ENCODE peak calls at places on chromosomes 16 and 17, in seven cellular contexts. X is HCT116, U is HL-60, W is GM23338, V is GM12878, R is K562, E is SK-N-SH. P is an unnamed sample.

GRCh38 chr17:28008526-28008925 is 34.0 kb upstream of the NLK start:
- DNase-seq in U (peak; percentile 23), E (no peak), R (peak; percentile 59), W (peak; percentile 91), V (no peak), X (peak; percentile 8), P (no peak)

GRCh38 chr16:66198641-66199040 is 167.8 kb upstream of the CDH5 start:
- DNase-seq in W (no peak), X (no peak), E (no peak), R (no peak), V (no peak), U (no peak), P (no peak)

GRCh38 chr17:42155614-42156045 is 841 bp upstream of the RAB5C start:
- DNase-seq in U (no peak), R (no peak), W (peak; percentile 63), E (no peak), V (no peak), X (no peak), P (no peak)

GRCh38 chr16:30401768-30402425 is 5.5 kb upstream of the ZNF771 start:
- DNase-seq in E (no peak), V (no peak), U (no peak), R (no peak), W (no peak), X (no peak), P (no peak)

GRCh38 chr17:50687200-50688066 is 20.3 kb downstream of the ANKRD40 start:
- DNase-seq in W (peak; percentile 56), X (no peak), V (no peak), U (no peak), E (peak; percentile 51), R (no peak), P (no peak)

GRCh38 chr16:24645739-24646645 is 83.5 kb upstream of the TNRC6A start:
- DNase-seq in W (no peak), X (peak; percentile 91), U (no peak), E (no peak), V (no peak), R (no peak), P (peak; percentile 98)

GRCh38 chr17:10151667-10152496 is 46.5 kb downstream of the GAS7 start:
- DNase-seq in W (no peak), E (no peak), V (no peak), X (no peak), U (peak; percentile 52), R (no peak), P (no peak)

GRCh38 chr17:29162909-29163341 is 17.3 kb downstream of the MYO18A start:
- DNase-seq in R (peak; percentile 93), V (no peak), X (no peak), W (no peak), E (no peak), U (no peak), P (no peak)

GRCh38 chr17:50560931-50561750 is 626 bp downstream of the CACNA1G start:
- DNase-seq in E (peak; percentile 66), U (no peak), V (no peak), W (peak; percentile 55), R (no peak), X (no peak), P (no peak)

GRCh38 chr17:80822700-80823410 is 168.8 kb upstream of the CHMP6 start:
- DNase-seq in W (no peak), V (no peak), E (no peak), R (no peak), U (peak; percentile 47), X (no peak), P (no peak)

GRCh38 chr16:83995756-83996155 is 27.7 kb downstream of the NECAB2 start:
- DNase-seq in U (no peak), W (peak; percentile 88), R (peak; percentile 73), V (no peak), E (no peak), X (peak; percentile 18), P (no peak)

GRCh38 chr17:41618341-41619161 is 5.8 kb downstream of the KRT17 start:
- DNase-seq in V (no peak), X (no peak), E (no peak), U (no peak), R (no peak), W (no peak), P (no peak)

GRCh38 chr17:42407289-42407836 is 15.7 kb downstream of the CAVIN1 start:
- DNase-seq in E (peak; percentile 86), X (no peak), R (peak; percentile 56), W (peak; percentile 91), U (no peak), V (no peak), P (no peak)

GRCh38 chr16:60346256-60346655 is 1612.1 kb upstream of the GOT2 start:
- DNase-seq in W (no peak), R (no peak), V (no peak), U (no peak), X (no peak), E (no peak), P (no peak)

GRCh38 chr17:19712436-19713004 is 3.9 kb downstream of the SLC47A2 start:
- DNase-seq in E (no peak), X (no peak), V (no peak), W (no peak), U (no peak), R (no peak), P (no peak)

GRCh38 chr17:57930239-57930638 is 25.0 kb downstream of the CUEDC1 start:
- DNase-seq in W (no peak), U (no peak), X (no peak), R (no peak), V (no peak), E (no peak), P (no peak)

GRCh38 chr17:15944720-15945492 is at the start of gene ADORA2B:
- DNase-seq in E (peak; percentile 94), U (peak; percentile 48), X (no peak), V (no peak), W (peak; percentile 83), R (peak; percentile 85), P (no peak)

DNA sequence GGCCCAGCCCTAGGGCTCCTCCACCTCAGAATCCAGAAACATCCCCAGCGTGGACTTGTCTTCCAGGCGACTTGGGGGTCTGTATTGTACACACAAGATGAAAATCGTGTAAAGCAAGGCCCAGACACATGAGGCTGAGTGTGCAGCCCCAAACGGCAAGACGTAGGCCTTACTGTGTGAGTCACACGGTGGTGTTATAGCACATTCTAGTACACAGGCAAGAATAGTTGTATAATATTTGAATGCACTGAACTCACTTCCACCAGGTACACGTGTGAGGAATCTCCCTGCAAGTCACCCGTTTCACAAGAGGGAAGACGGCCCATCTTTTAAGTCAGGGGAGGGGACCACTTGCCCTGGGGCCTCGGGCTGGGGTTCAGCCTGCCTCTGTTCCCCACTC is 71.4 kb downstream of the SREBF1 start:
- DNase-seq in V (no peak), U (no peak), R (no peak), E (no peak), X (no peak), W (no peak), P (no peak)
- TF ChIP-seq CTCF in V (no peak), U (no peak), R (no peak), E (no peak), X (no peak), W (no peak), P (no peak)

DNA sequence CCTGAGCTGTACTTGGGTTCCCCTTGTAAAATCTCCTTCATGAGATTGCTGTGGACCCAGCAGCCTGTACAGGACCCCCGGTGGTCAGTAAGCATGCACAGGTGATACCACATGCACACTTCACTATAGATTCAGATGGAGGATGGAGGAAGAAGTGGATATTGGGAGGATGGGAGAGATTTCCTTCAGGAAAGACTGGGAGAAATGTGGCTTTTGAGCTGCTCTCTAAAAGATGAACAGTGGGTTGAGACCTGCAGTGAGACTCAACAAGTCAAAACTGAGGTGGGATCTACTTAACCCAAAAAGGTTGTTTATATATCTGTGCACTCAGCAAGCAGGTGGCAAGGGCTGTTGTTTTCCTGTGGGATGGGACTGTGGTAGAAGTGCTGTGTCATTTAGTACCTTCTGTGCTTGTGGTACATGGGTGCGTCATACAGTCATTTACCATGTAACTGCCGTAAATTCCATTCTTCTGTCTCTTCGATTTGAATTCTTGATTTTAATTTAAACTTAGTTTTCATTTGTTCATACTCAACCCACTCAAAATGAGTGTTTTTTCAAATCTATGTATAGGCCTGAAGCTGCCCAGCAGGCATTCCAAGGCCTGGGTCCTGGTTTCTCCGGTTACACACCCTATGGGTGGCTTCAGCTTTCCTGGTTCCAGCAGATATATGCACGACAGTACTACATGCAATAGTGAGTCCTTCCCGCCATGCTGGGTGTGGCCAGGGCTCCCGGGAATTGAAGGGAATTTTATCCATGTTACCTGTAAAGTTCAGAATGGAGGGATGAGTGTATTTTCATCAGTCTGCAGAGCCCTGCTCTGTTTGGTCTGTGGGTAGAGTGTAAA is 6.9 kb downstream of the HERPUD1 start:
- DNase-seq in X (no peak), U (no peak), W (no peak), E (no peak), V (no peak), R (no peak), P (no peak)
- TF ChIP-seq POLR2AphosphoS5 in X (no peak), U (no peak), W (no peak), E (no peak), V (peak; percentile 91), R (peak; percentile 23), P (no peak)

DNA sequence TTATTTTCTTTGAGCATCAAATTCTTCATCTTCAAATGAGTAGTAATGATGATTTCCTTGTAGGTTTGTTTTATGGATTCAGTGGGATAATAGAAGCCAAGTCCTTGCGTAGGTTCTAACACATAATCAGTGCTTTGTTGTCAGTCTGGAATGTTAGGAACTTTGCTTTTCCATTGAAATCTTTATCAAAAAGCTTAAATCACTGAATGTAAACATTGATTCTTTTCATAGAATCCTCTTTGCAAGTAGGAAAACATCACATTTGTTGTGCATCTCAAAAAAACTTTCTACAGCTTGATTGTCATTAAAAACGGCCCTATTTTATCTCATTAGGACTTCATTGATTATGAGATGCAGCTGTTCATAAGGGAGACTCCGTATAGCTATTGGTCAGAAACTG is 490.3 kb upstream of the GOT2 start:
- DNase-seq in E (no peak), U (no peak), W (no peak), R (no peak), V (no peak), X (no peak), P (no peak)
- TF ChIP-seq REST in E (no peak), U (no peak), W (no peak), R (no peak), V (no peak), X (no peak), P (no peak)

GRCh38 chr16:70614208-70614951 is 32.0 kb upstream of the IL34 start:
- DNase-seq in E (no peak), X (no peak), U (no peak), V (no peak), W (no peak), R (no peak), P (no peak)
- TF ChIP-seq CTCF in E (no peak), X (no peak), U (no peak), V (no peak), W (no peak), R (no peak), P (no peak)